ENCODE peak calls at places on chromosomes 3 and 15, in eight cellular contexts. One of them, this sample, is unnamed.

GRCh38 chr3:34837848-34838741 is 801.2 kb upstream of the ARPP21 start:
- DNase-seq in cardiac fibroblast: no peak
- DNase-seq in H9: no peak
- DNase-seq in HL-60: no peak
- DNase-seq in HCT116: no peak
- DNase-seq in dorsolateral prefrontal cortex: no peak
- DNase-seq in HFF-Myc: no peak
- DNase-seq in heart right ventricle: no peak
- DNase-seq in this sample: no peak

GRCh38 chr3:26236991-26237682 is 385.4 kb upstream of the LRRC3B start:
- DNase-seq in cardiac fibroblast: no peak
- DNase-seq in H9: no peak
- DNase-seq in HL-60: no peak
- DNase-seq in HCT116: no peak
- DNase-seq in dorsolateral prefrontal cortex: no peak
- DNase-seq in HFF-Myc: no peak
- DNase-seq in heart right ventricle: peak
- DNase-seq in this sample: no peak

GRCh38 chr3:8629151-8630021 is 15.2 kb downstream of the SSUH2 start:
- DNase-seq in cardiac fibroblast: peak
- DNase-seq in H9: no peak
- DNase-seq in HL-60: peak
- DNase-seq in HCT116: peak
- DNase-seq in dorsolateral prefrontal cortex: no peak
- DNase-seq in HFF-Myc: peak
- DNase-seq in heart right ventricle: no peak
- DNase-seq in this sample: peak

GRCh38 chr15:64865126-64865997 is 23.6 kb downstream of the PLEKHO2 start:
- DNase-seq in cardiac fibroblast: no peak
- DNase-seq in H9: peak
- DNase-seq in HL-60: no peak
- DNase-seq in HCT116: no peak
- DNase-seq in dorsolateral prefrontal cortex: no peak
- DNase-seq in HFF-Myc: no peak
- DNase-seq in heart right ventricle: no peak
- DNase-seq in this sample: no peak

GRCh38 chr15:48360841-48361240 is 29.6 kb downstream of the DUT start:
- DNase-seq in cardiac fibroblast: peak
- DNase-seq in H9: no peak
- DNase-seq in HL-60: no peak
- DNase-seq in HCT116: peak
- DNase-seq in dorsolateral prefrontal cortex: no peak
- DNase-seq in HFF-Myc: no peak
- DNase-seq in heart right ventricle: no peak
- DNase-seq in this sample: no peak

GRCh38 chr3:88542916-88543315 is 393.2 kb downstream of the C3orf38 start:
- DNase-seq in cardiac fibroblast: no peak
- DNase-seq in H9: no peak
- DNase-seq in HL-60: no peak
- DNase-seq in HCT116: no peak
- DNase-seq in dorsolateral prefrontal cortex: no peak
- DNase-seq in HFF-Myc: no peak
- DNase-seq in heart right ventricle: no peak
- DNase-seq in this sample: no peak

GRCh38 chr15:35827949-35828348 is 282.0 kb upstream of the DPH6 start:
- DNase-seq in cardiac fibroblast: no peak
- DNase-seq in H9: no peak
- DNase-seq in HL-60: no peak
- DNase-seq in HCT116: no peak
- DNase-seq in dorsolateral prefrontal cortex: no peak
- DNase-seq in HFF-Myc: no peak
- DNase-seq in heart right ventricle: no peak
- DNase-seq in this sample: no peak

GRCh38 chr3:99499235-99499798 is 139.1 kb upstream of the COL8A1 start:
- DNase-seq in cardiac fibroblast: peak
- DNase-seq in H9: no peak
- DNase-seq in HL-60: no peak
- DNase-seq in HCT116: peak
- DNase-seq in dorsolateral prefrontal cortex: peak
- DNase-seq in HFF-Myc: peak
- DNase-seq in heart right ventricle: peak
- DNase-seq in this sample: no peak

GRCh38 chr3:129827765-129828164 is 65.7 kb downstream of the TMCC1 start:
- DNase-seq in cardiac fibroblast: no peak
- DNase-seq in H9: no peak
- DNase-seq in HL-60: peak
- DNase-seq in HCT116: no peak
- DNase-seq in dorsolateral prefrontal cortex: no peak
- DNase-seq in HFF-Myc: no peak
- DNase-seq in heart right ventricle: no peak
- DNase-seq in this sample: no peak

GRCh38 chr15:60299452-60300047 is 98.2 kb downstream of the ANXA2 start:
- DNase-seq in cardiac fibroblast: peak
- DNase-seq in H9: peak
- DNase-seq in HL-60: no peak
- DNase-seq in HCT116: peak
- DNase-seq in dorsolateral prefrontal cortex: peak
- DNase-seq in HFF-Myc: peak
- DNase-seq in heart right ventricle: peak
- DNase-seq in this sample: no peak

GRCh38 chr15:35654334-35654733 is 108.4 kb upstream of the DPH6 start:
- DNase-seq in cardiac fibroblast: no peak
- DNase-seq in H9: no peak
- DNase-seq in HL-60: no peak
- DNase-seq in HCT116: no peak
- DNase-seq in dorsolateral prefrontal cortex: no peak
- DNase-seq in HFF-Myc: no peak
- DNase-seq in heart right ventricle: no peak
- DNase-seq in this sample: no peak

GRCh38 chr3:194245975-194246561 is 105.1 kb downstream of the CPN2 start:
- DNase-seq in cardiac fibroblast: peak
- DNase-seq in H9: peak
- DNase-seq in HL-60: no peak
- DNase-seq in HCT116: no peak
- DNase-seq in dorsolateral prefrontal cortex: no peak
- DNase-seq in HFF-Myc: no peak
- DNase-seq in heart right ventricle: no peak
- DNase-seq in this sample: no peak

GRCh38 chr3:178669046-178669445 is 132.8 kb downstream of the KCNMB2 start:
- DNase-seq in cardiac fibroblast: no peak
- DNase-seq in H9: no peak
- DNase-seq in HL-60: no peak
- DNase-seq in HCT116: no peak
- DNase-seq in dorsolateral prefrontal cortex: no peak
- DNase-seq in HFF-Myc: no peak
- DNase-seq in heart right ventricle: no peak
- DNase-seq in this sample: no peak

GRCh38 chr3:189530822-189531221 is 100.4 kb upstream of the TP63 start:
- DNase-seq in cardiac fibroblast: peak
- DNase-seq in H9: no peak
- DNase-seq in HL-60: no peak
- DNase-seq in HCT116: peak
- DNase-seq in dorsolateral prefrontal cortex: no peak
- DNase-seq in HFF-Myc: no peak
- DNase-seq in heart right ventricle: no peak
- DNase-seq in this sample: no peak

GRCh38 chr15:57245130-57245529 is 131.2 kb upstream of the CGNL1 start:
- DNase-seq in cardiac fibroblast: no peak
- DNase-seq in H9: no peak
- DNase-seq in HL-60: no peak
- DNase-seq in HCT116: no peak
- DNase-seq in dorsolateral prefrontal cortex: no peak
- DNase-seq in HFF-Myc: no peak
- DNase-seq in heart right ventricle: no peak
- DNase-seq in this sample: no peak

GRCh38 chr3:173138031-173138430 is 3.0 kb downstream of the SPATA16 start:
- DNase-seq in cardiac fibroblast: no peak
- DNase-seq in H9: no peak
- DNase-seq in HL-60: no peak
- DNase-seq in HCT116: no peak
- DNase-seq in dorsolateral prefrontal cortex: no peak
- DNase-seq in HFF-Myc: no peak
- DNase-seq in heart right ventricle: no peak
- DNase-seq in this sample: no peak

GRCh38 chr15:66095871-66096710 is 157.5 kb downstream of the MEGF11 start:
- DNase-seq in cardiac fibroblast: no peak
- DNase-seq in H9: no peak
- DNase-seq in HL-60: no peak
- DNase-seq in HCT116: no peak
- DNase-seq in dorsolateral prefrontal cortex: no peak
- DNase-seq in HFF-Myc: no peak
- DNase-seq in heart right ventricle: no peak
- DNase-seq in this sample: no peak

GRCh38 chr3:146507331-146508120 is 36.9 kb downstream of the PLSCR1 start:
- DNase-seq in cardiac fibroblast: no peak
- DNase-seq in H9: no peak
- DNase-seq in HL-60: no peak
- DNase-seq in HCT116: no peak
- DNase-seq in dorsolateral prefrontal cortex: no peak
- DNase-seq in HFF-Myc: no peak
- DNase-seq in heart right ventricle: no peak
- DNase-seq in this sample: no peak

GRCh38 chr3:13022348-13023250 is 50.6 kb downstream of the IQSEC1 start:
- DNase-seq in cardiac fibroblast: peak
- DNase-seq in H9: peak
- DNase-seq in HL-60: no peak
- DNase-seq in HCT116: no peak
- DNase-seq in dorsolateral prefrontal cortex: no peak
- DNase-seq in HFF-Myc: peak
- DNase-seq in heart right ventricle: peak
- DNase-seq in this sample: peak

GRCh38 chr3:14899993-14900618 is 47.3 kb upstream of the NR2C2 start:
- DNase-seq in cardiac fibroblast: no peak
- DNase-seq in H9: peak
- DNase-seq in HL-60: no peak
- DNase-seq in HCT116: no peak
- DNase-seq in dorsolateral prefrontal cortex: no peak
- DNase-seq in HFF-Myc: no peak
- DNase-seq in heart right ventricle: no peak
- DNase-seq in this sample: no peak

GRCh38 chr3:8886556-8886955 is 76.7 kb downstream of the RAD18 start:
- DNase-seq in cardiac fibroblast: peak
- DNase-seq in H9: no peak
- DNase-seq in HL-60: no peak
- DNase-seq in HCT116: no peak
- DNase-seq in dorsolateral prefrontal cortex: no peak
- DNase-seq in HFF-Myc: no peak
- DNase-seq in heart right ventricle: no peak
- DNase-seq in this sample: no peak

GRCh38 chr15:49692514-49693090 is 71.8 kb downstream of the DTWD1 start:
- DNase-seq in cardiac fibroblast: no peak
- DNase-seq in H9: no peak
- DNase-seq in HL-60: no peak
- DNase-seq in HCT116: no peak
- DNase-seq in dorsolateral prefrontal cortex: no peak
- DNase-seq in HFF-Myc: no peak
- DNase-seq in heart right ventricle: no peak
- DNase-seq in this sample: no peak

GRCh38 chr3:37811625-37812356 is 49.9 kb upstream of the CTDSPL start:
- DNase-seq in cardiac fibroblast: no peak
- DNase-seq in H9: no peak
- DNase-seq in HL-60: no peak
- DNase-seq in HCT116: no peak
- DNase-seq in dorsolateral prefrontal cortex: no peak
- DNase-seq in HFF-Myc: no peak
- DNase-seq in heart right ventricle: no peak
- DNase-seq in this sample: no peak
- TF ChIP-seq CTCF in cardiac fibroblast: no peak
- TF ChIP-seq CTCF in H9: no peak
- TF ChIP-seq CTCF in HL-60: no peak
- TF ChIP-seq CTCF in HCT116: no peak
- TF ChIP-seq CTCF in dorsolateral prefrontal cortex: no peak
- TF ChIP-seq CTCF in HFF-Myc: no peak
- TF ChIP-seq CTCF in heart right ventricle: no peak
- TF ChIP-seq CTCF in this sample: no peak

DNA sequence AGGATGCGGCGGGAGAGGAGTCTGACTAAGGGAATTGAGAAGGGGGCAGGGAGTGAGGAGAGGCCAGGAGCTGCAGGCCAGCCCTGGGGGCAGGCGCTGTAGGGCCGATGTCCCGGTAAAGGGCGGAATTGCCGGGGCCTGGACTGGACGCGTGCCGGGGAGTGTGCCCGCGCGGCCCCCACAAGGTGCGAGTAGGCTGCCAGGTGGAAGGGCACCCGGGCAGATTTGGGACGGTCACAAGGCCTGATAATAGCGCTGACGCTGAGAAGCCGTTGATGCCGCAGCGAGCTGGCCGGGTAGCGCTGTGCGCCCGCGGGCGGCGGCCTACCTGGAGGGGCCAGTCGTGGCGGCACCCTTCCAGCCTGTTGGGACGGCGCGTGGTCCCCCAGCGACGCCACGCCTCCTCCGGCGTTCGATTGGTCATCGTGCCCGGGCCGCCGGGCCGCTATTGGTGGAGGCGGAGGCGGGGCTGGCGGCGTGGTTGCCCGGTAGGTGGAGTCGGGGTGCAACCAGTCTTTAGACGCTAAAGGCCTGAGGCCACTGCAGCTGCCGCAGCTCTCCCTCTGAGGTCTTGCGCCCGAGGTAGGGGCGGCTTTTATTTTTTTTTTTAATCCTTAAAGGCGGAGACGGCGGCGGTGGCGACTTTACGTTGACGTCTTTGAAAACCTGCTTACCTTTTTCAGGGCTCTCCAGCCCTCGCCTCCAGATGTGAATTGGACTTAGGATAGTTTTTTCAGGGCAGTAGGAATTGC is 919 bp downstream of the SLC25A38 start:
- DNase-seq in cardiac fibroblast: peak
- DNase-seq in H9: peak
- DNase-seq in HL-60: peak
- DNase-seq in HCT116: peak
- DNase-seq in dorsolateral prefrontal cortex: peak
- DNase-seq in HFF-Myc: peak
- DNase-seq in heart right ventricle: peak
- DNase-seq in this sample: peak
- TF ChIP-seq CTCF in cardiac fibroblast: no peak
- TF ChIP-seq CTCF in H9: no peak
- TF ChIP-seq CTCF in HL-60: no peak
- TF ChIP-seq CTCF in HCT116: no peak
- TF ChIP-seq CTCF in dorsolateral prefrontal cortex: peak
- TF ChIP-seq CTCF in HFF-Myc: no peak
- TF ChIP-seq CTCF in heart right ventricle: peak
- TF ChIP-seq CTCF in this sample: no peak

GRCh38 chr15:70566047-70566835 is 197.1 kb downstream of the UACA start:
- DNase-seq in cardiac fibroblast: no peak
- DNase-seq in H9: peak
- DNase-seq in HL-60: no peak
- DNase-seq in HCT116: no peak
- DNase-seq in dorsolateral prefrontal cortex: no peak
- DNase-seq in HFF-Myc: no peak
- DNase-seq in heart right ventricle: no peak
- DNase-seq in this sample: no peak
- TF ChIP-seq CTCF in cardiac fibroblast: no peak
- TF ChIP-seq CTCF in H9: peak
- TF ChIP-seq CTCF in HL-60: no peak
- TF ChIP-seq CTCF in HCT116: no peak
- TF ChIP-seq CTCF in dorsolateral prefrontal cortex: no peak
- TF ChIP-seq CTCF in HFF-Myc: no peak
- TF ChIP-seq CTCF in heart right ventricle: no peak
- TF ChIP-seq CTCF in this sample: no peak

DNA sequence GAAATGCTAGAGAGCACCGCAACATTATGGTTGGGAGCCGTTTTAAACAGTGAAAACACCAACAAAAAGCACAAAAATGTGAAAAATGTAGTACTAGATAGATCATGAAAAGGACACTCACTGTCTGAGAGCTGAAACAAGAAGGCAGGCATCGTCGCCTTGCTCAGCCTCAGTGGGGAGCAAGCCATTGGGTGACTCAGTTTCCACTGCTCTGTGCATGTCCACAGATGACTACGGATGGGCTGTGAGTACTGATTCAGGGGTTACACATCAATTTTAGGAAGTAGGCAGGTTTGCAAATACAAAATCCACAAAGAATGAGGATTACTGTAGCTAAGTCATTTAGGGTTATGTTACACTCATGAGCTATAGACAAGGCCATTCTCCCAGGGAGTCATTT is 10.8 kb downstream of the NOX5 start:
- DNase-seq in cardiac fibroblast: no peak
- DNase-seq in H9: no peak
- DNase-seq in HL-60: no peak
- DNase-seq in HCT116: no peak
- DNase-seq in dorsolateral prefrontal cortex: no peak
- DNase-seq in HFF-Myc: no peak
- DNase-seq in heart right ventricle: no peak
- DNase-seq in this sample: no peak
- TF ChIP-seq CTCF in cardiac fibroblast: no peak
- TF ChIP-seq CTCF in H9: no peak
- TF ChIP-seq CTCF in HL-60: no peak
- TF ChIP-seq CTCF in HCT116: no peak
- TF ChIP-seq CTCF in dorsolateral prefrontal cortex: no peak
- TF ChIP-seq CTCF in HFF-Myc: no peak
- TF ChIP-seq CTCF in heart right ventricle: no peak
- TF ChIP-seq CTCF in this sample: no peak